ENCODE peak calls at places on chromosomes 1 and 21, in four cellular contexts. J, V, R and L are unnamed samples.

GRCh38 chr1:218460367-218460766 is 115.2 kb downstream of the TGFB2 start:
- DNase-seq in R (no peak), J (peak), V (peak), L (no peak)

GRCh38 chr1:2920421-2921015 is 100.7 kb upstream of the ACTRT2 start:
- DNase-seq in R (no peak), J (no peak), V (no peak), L (no peak)

GRCh38 chr1:17866451-17867029 is 111.4 kb downstream of the ACTL8 start:
- DNase-seq in V (no peak), J (peak), R (no peak), L (no peak)

GRCh38 chr1:21919520-21919919 is 17.6 kb downstream of the HSPG2 start:
- DNase-seq in R (no peak), V (no peak), J (peak), L (no peak)

GRCh38 chr1:98005326-98006010 is 84.6 kb upstream of the DPYD start:
- DNase-seq in V (no peak), J (peak), R (no peak), L (no peak)

GRCh38 chr1:100234432-100234831 is 15.2 kb downstream of the DBT start:
- DNase-seq in R (no peak), V (no peak), J (no peak), L (no peak)

GRCh38 chr21:32415999-32416398 is 3.5 kb downstream of the EVA1C start:
- DNase-seq in J (peak), V (no peak), R (no peak), L (no peak)

GRCh38 chr1:147626739-147627138 is 43.6 kb downstream of the ACP6 start:
- DNase-seq in R (no peak), V (no peak), J (no peak), L (no peak)

GRCh38 chr1:154565876-154566275 is 1.7 kb upstream of the CHRNB2 start:
- DNase-seq in R (no peak), J (no peak), V (no peak), L (no peak)

GRCh38 chr1:201125805-201126204 is 1.2 kb downstream of the ASCL5 start:
- DNase-seq in V (no peak), J (peak), R (no peak), L (no peak)

GRCh38 chr1:158117854-158118691 is 62.6 kb upstream of the CD1D start:
- DNase-seq in R (peak), J (peak), V (peak), L (no peak)

GRCh38 chr21:33686386-33686785 is 44.1 kb downstream of the ITSN1 start:
- DNase-seq in V (no peak), J (no peak), R (no peak), L (no peak)

GRCh38 chr1:198776602-198777029 is 137.8 kb downstream of the PTPRC start:
- DNase-seq in V (no peak), R (no peak), J (peak), L (no peak)

GRCh38 chr1:152182942-152183341 is 23.9 kb upstream of the RPTN start:
- DNase-seq in J (peak), R (no peak), V (no peak), L (no peak)

GRCh38 chr1:176119549-176119948 is 87.5 kb downstream of the COP1 start:
- DNase-seq in V (no peak), R (no peak), J (peak), L (no peak)

GRCh38 chr1:57761628-57762027 is 337.8 kb upstream of the DAB1 start:
- DNase-seq in R (no peak), V (no peak), J (no peak), L (no peak)

GRCh38 chr1:161307230-161307768 is 2.5 kb downstream of the MPZ start:
- DNase-seq in V (no peak), R (no peak), J (peak), L (no peak)

GRCh38 chr1:216325946-216326345 is 97.3 kb downstream of the USH2A start:
- DNase-seq in J (no peak), V (no peak), R (no peak), L (no peak)

GRCh38 chr1:200684015-200684414 is 14.3 kb upstream of the DDX59 start:
- DNase-seq in R (no peak), V (no peak), J (no peak), L (no peak)

GRCh38 chr1:229664133-229664689 is 38.2 kb downstream of the URB2 start:
- DNase-seq in V (no peak), J (peak), R (no peak), L (no peak)

GRCh38 chr1:84267476-84267875 is 34.0 kb upstream of the SAMD13 start:
- DNase-seq in J (no peak), V (no peak), R (no peak), L (no peak)

GRCh38 chr1:47859092-47859743 is 138.0 kb downstream of the TRABD2B start:
- DNase-seq in V (no peak), J (no peak), R (no peak), L (no peak)

GRCh38 chr21:25791321-25791720 is 56.5 kb downstream of the GABPA start:
- DNase-seq in V (no peak), J (no peak), R (no peak), L (no peak)

GRCh38 chr1:61490924-61491323 is 234.0 kb downstream of the TM2D1 start:
- DNase-seq in R (no peak), V (no peak), J (no peak), L (no peak)

GRCh38 chr1:60017831-60018230 is 55.7 kb downstream of the C1orf87 start:
- DNase-seq in V (no peak), R (no peak), J (no peak), L (no peak)

GRCh38 chr1:112929979-112930378 is 26.0 kb downstream of the SLC16A1 start:
- DNase-seq in J (no peak), R (no peak), V (no peak), L (no peak)

GRCh38 chr1:80153762-80154555 is 1147.4 kb upstream of the ADGRL4 start:
- DNase-seq in R (no peak), J (no peak), V (peak), L (no peak)

GRCh38 chr1:229122606-229123005 is 148.3 kb upstream of the RAB4A start:
- DNase-seq in R (no peak), J (no peak), V (no peak), L (no peak)

GRCh38 chr1:198287916-198288315 is 131.1 kb downstream of the NEK7 start:
- DNase-seq in R (no peak), J (no peak), V (no peak), L (no peak)

GRCh38 chr1:33424610-33425009 is 6.3 kb downstream of the PHC2 start:
- DNase-seq in R (no peak), V (no peak), J (no peak), L (no peak)
- H3K27ac ChIP-seq in R (no peak), V (no peak), J (no peak), L (no peak)

GRCh38 chr1:150477320-150477719 is 9.9 kb upstream of the TARS2 start:
- DNase-seq in R (peak), J (no peak), V (no peak), L (no peak)
- H3K27ac ChIP-seq in R (peak), J (peak), V (no peak), L (no peak)

GRCh38 chr1:232549998-232550397 is 79.9 kb downstream of the SIPA1L2 start:
- DNase-seq in V (no peak), J (no peak), R (no peak), L (no peak)

GRCh38 chr1:232553050-232553754 is 76.7 kb downstream of the SIPA1L2 start:
- DNase-seq in V (no peak), J (peak), R (peak), L (no peak)

GRCh38 chr1:232553809-232554208 is 76.1 kb downstream of the SIPA1L2 start:
- DNase-seq in R (no peak), J (peak), V (no peak), L (no peak)

GRCh38 chr1:232548651-232549050 is 81.3 kb downstream of the SIPA1L2 start:
- DNase-seq in J (no peak), R (no peak), V (no peak), L (no peak)

DNA sequence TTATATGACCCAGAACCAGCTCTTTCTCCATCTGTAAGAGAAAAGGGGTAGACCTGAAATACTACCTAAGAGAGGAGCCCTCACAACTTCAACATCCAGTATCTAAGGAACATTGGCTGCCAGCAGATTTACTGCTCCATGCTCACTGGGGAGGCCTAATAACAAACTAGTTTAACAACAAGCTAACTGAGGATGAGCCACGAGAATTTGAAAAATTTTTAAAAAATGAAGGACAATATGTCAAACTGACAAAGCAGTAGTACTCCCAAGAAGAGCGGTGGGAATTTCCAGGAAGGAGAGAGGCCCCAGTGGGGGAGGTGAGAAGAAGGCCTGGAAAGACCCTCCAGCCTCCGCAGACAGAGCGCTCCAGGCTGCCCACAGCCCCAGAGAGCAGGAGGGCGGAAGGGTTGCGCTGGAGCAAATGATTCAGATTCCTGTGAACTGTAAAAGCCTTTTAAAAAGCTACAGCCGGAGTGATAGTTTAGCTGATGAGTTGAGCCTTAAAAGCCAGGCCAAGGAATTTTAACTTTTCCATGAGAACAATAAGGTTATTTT is 78.6 kb downstream of the SIPA1L2 start:
- DNase-seq in R (no peak), J (no peak), V (no peak), L (no peak)
- H3K27ac ChIP-seq in R (no peak), J (no peak), V (no peak), L (no peak)

DNA sequence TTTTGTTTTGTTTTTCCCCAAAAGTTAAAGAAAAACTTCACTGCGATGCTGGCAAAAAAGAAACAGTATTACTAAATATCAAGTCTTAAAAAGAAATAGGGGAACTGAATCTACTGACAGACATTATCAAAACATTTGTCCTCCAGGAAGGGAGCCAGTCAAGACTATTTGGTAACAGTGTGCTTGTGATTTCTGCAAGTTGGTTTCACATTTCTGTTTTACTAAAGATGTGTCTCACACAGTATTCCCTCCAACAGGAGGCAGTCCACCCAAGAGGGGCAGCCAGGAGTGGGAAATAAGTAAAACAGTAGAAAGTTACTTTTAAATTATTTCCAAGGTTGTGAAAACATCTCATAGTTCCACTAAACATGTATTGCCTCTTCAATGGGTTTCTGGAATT is 74.4 kb upstream of the SDC3 start:
- DNase-seq in V (no peak), J (peak), R (no peak), L (no peak)
- H3K27ac ChIP-seq in V (no peak), J (peak), R (peak), L (no peak)

GRCh38 chr1:179034720-179035119 is 9.0 kb downstream of the FAM20B start:
- DNase-seq in R (no peak), V (no peak), J (peak), L (no peak)
- H3K27ac ChIP-seq in R (peak), V (no peak), J (no peak), L (no peak)

GRCh38 chr1:93448983-93449805 is 1.3 kb downstream of the FNBP1L start:
- DNase-seq in R (no peak), V (peak), J (peak), L (no peak)
- H3K27ac ChIP-seq in R (peak), V (peak), J (no peak), L (no peak)

GRCh38 chr1:40984066-40984465 is 4.6 kb downstream of the CTPS1 start:
- DNase-seq in V (no peak), R (no peak), J (peak), L (no peak)
- H3K27ac ChIP-seq in V (no peak), R (no peak), J (no peak), L (no peak)